ENCODE peak calls at places on chromosomes 7 and 10, in six cellular contexts. C, E, T, Y, S and R are unnamed samples.

GRCh38 chr7:126529833-126530232 is 722.9 kb downstream of the GRM8 start:
- DNase-seq in E (no peak), C (no peak), Y (no peak), T (no peak), S (peak), R (peak)

GRCh38 chr7:41162612-41163011 is 540.3 kb downstream of the INHBA start:
- DNase-seq in S (peak), C (no peak), E (no peak), T (no peak), Y (peak), R (peak)

GRCh38 chr7:132767378-132767777 is 191.1 kb upstream of the PLXNA4 start:
- DNase-seq in T (no peak), S (no peak), C (no peak), Y (no peak), E (no peak), R (no peak)

GRCh38 chr7:148620749-148621372 is 30.3 kb downstream of the C7orf33 start:
- DNase-seq in S (peak), Y (no peak), C (no peak), T (peak), E (no peak), R (peak)

GRCh38 chr10:70678757-70679489 is 6.6 kb downstream of the ADAMTS14 start:
- DNase-seq in E (no peak), C (no peak), S (no peak), Y (no peak), T (no peak), R (no peak)

GRCh38 chr10:14880201-14880600 is 1.5 kb downstream of the SUV39H2 start:
- DNase-seq in E (no peak), C (no peak), S (no peak), Y (no peak), T (no peak), R (peak)

GRCh38 chr10:33046792-33047191 is 88.8 kb upstream of the ITGB1 start:
- DNase-seq in S (no peak), E (no peak), T (no peak), Y (no peak), C (no peak), R (no peak)

GRCh38 chr10:64379898-64380297 is 858.7 kb downstream of the REEP3 start:
- DNase-seq in T (no peak), C (no peak), E (no peak), S (no peak), Y (no peak), R (no peak)

GRCh38 chr10:130025326-130025725 is 61.3 kb upstream of the EBF3 start:
- DNase-seq in C (no peak), E (no peak), T (no peak), S (no peak), Y (no peak), R (no peak)

GRCh38 chr10:58335306-58336005 is 650 bp downstream of the UBE2D1 start:
- DNase-seq in C (no peak), S (peak), E (peak), T (no peak), Y (peak), R (peak)

GRCh38 chr7:50404392-50404791 is 45.8 kb downstream of the FIGNL1 start:
- DNase-seq in E (no peak), Y (no peak), T (no peak), C (no peak), S (peak), R (no peak)
- TF ChIP-seq CTCF in E (no peak), Y (no peak), T (no peak), C (peak), S (peak), R (no peak)

DNA sequence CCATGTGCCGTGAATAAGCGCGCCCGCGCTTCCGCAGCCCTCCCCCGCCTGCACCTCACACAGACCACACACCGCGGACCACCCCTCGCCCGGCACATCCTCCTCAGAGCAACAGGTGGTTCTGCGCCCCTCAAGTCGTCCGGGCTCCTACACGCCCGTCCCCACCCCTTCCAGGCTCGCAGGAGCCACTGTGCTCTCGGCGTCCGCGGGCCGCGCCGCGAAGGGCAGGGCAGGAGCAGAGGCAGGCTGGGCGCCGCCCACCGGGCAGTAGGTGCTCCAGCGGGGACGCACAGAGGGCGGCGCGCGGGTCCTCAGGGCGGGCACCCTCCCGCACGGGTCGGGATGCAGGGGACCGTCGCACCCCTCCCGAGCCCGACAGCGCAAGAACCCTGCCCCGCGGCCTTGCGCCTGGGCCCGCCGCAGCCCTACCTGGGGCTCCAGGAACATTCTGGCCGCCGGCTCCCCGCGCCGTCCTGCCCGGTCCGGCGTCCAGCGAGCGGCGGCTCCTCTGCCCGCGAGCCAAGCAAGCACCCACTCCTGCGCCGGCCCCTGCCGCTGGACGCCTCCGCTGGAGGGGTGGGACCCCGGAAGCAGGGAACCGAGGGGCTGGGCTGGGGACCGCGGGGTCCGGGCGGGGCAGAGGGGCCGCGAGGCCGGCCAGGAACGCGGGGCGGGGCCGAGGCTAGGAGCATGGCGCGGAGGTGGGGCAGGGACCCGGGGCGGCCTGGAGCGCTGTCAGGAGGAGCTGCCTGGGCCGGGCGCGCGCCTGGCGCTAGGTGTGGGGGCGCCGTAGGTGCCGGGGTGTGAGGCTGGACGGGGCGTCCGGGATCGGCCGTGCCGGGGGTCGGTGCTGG is 37.4 kb downstream of the RASGEF1A start:
- DNase-seq in C (no peak), S (no peak), E (no peak), T (peak), Y (no peak), R (peak)
- H3K4me3 ChIP-seq in C (no peak), S (no peak), E (peak), T (no peak), Y (no peak), R (no peak)

GRCh38 chr7:33061282-33061928 is 1.2 kb downstream of the NT5C3A start:
- DNase-seq in C (no peak), T (no peak), E (no peak), S (no peak), Y (no peak), R (peak)

GRCh38 chr7:33062023-33062781 is at the start of gene NT5C3A:
- DNase-seq in S (peak), T (no peak), C (peak), Y (no peak), E (peak), R (peak)

GRCh38 chr7:33059635-33060034 is 2.9 kb downstream of the NT5C3A start:
- DNase-seq in E (no peak), S (no peak), T (no peak), Y (no peak), C (no peak), R (no peak)

GRCh38 chr7:33065981-33066380 is 3.4 kb upstream of the NT5C3A start:
- DNase-seq in E (no peak), C (no peak), S (no peak), T (no peak), Y (no peak), R (no peak)

GRCh38 chr7:33062782-33063443 is 337 bp upstream of the NT5C3A start:
- DNase-seq in T (peak), E (peak), C (peak), Y (peak), S (peak), R (peak)
- TF ChIP-seq CTCF in T (no peak), E (no peak), C (no peak), Y (no peak), S (no peak), R (no peak)

DNA sequence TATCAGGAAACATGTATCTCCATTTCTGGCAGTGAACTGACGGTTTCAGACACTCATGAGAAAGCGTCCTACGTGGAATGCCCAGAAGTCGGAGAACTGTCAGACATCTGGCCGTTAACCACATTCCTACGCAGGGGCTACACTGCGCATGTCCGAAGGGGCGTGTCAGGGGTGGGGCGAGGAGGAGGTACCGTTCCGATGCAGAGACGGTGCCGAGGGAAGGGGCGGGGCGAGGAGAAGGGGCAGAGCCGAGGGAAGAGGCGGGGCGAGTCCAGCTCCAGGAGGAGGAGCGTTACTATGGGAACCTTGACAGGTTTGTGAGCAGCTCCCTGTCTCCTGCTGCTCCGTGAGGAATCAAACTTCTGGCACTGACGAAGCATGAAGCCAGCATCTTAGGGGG is 366.9 kb upstream of the NUPR2 start:
- DNase-seq in E (no peak), C (no peak), S (no peak), T (peak), Y (no peak), R (no peak)
- H3K4me3 ChIP-seq in E (no peak), C (no peak), S (no peak), T (no peak), Y (no peak), R (no peak)

GRCh38 chr7:35658602-35659201 is 36.2 kb downstream of the HERPUD2 start:
- DNase-seq in Y (no peak), E (no peak), T (no peak), C (no peak), S (no peak), R (no peak)

GRCh38 chr7:35652124-35652523 is 42.8 kb downstream of the HERPUD2 start:
- DNase-seq in C (no peak), Y (no peak), E (no peak), T (no peak), S (no peak), R (no peak)

GRCh38 chr7:35657125-35657524 is 37.8 kb downstream of the HERPUD2 start:
- DNase-seq in S (no peak), E (no peak), C (no peak), T (no peak), Y (no peak), R (peak)
- TF ChIP-seq CTCF in S (no peak), E (no peak), C (no peak), T (no peak), Y (no peak), R (no peak)